ENCODE peak calls at places on chromosomes 4 and X, in seven cellular contexts. One of them, this sample, is unnamed.

GRCh38 chrX:39815621-39816020 is 282.1 kb downstream of the BCOR start:
- DNase-seq in right lobe of liver: no peak
- DNase-seq in body of pancreas: no peak
- DNase-seq in HCT116: no peak
- DNase-seq in CD8-positive, alpha-beta memory T cell: no peak
- DNase-seq in brain microvascular endothelial cell: no peak
- DNase-seq in aorta: no peak
- DNase-seq in this sample: no peak

GRCh38 chrX:110417128-110417527 is 58.5 kb downstream of the RTL9 start:
- DNase-seq in right lobe of liver: no peak
- DNase-seq in body of pancreas: no peak
- DNase-seq in HCT116: no peak
- DNase-seq in CD8-positive, alpha-beta memory T cell: no peak
- DNase-seq in brain microvascular endothelial cell: no peak
- DNase-seq in aorta: no peak
- DNase-seq in this sample: no peak

GRCh38 chr4:7886250-7886973 is 53.2 kb downstream of the AFAP1 start:
- DNase-seq in right lobe of liver: no peak
- DNase-seq in body of pancreas: no peak
- DNase-seq in HCT116: no peak
- DNase-seq in CD8-positive, alpha-beta memory T cell: no peak
- DNase-seq in brain microvascular endothelial cell: no peak
- DNase-seq in aorta: no peak
- DNase-seq in this sample: no peak

GRCh38 chrX:75118296-75118695 is 37.8 kb downstream of the ABCB7 start:
- DNase-seq in right lobe of liver: no peak
- DNase-seq in body of pancreas: no peak
- DNase-seq in HCT116: no peak
- DNase-seq in CD8-positive, alpha-beta memory T cell: no peak
- DNase-seq in brain microvascular endothelial cell: no peak
- DNase-seq in aorta: no peak
- DNase-seq in this sample: no peak

GRCh38 chrX:70970482-70970999 is 39.6 kb upstream of the SLC7A3 start:
- DNase-seq in right lobe of liver: no peak
- DNase-seq in body of pancreas: no peak
- DNase-seq in HCT116: no peak
- DNase-seq in CD8-positive, alpha-beta memory T cell: no peak
- DNase-seq in brain microvascular endothelial cell: no peak
- DNase-seq in aorta: no peak
- DNase-seq in this sample: no peak

GRCh38 chr4:24824720-24825119 is 29.3 kb downstream of the SOD3 start:
- DNase-seq in right lobe of liver: no peak
- DNase-seq in body of pancreas: no peak
- DNase-seq in HCT116: no peak
- DNase-seq in CD8-positive, alpha-beta memory T cell: no peak
- DNase-seq in brain microvascular endothelial cell: no peak
- DNase-seq in aorta: no peak
- DNase-seq in this sample: no peak

GRCh38 chr4:147617841-147618421 is 734 bp downstream of the TMEM184C start:
- DNase-seq in right lobe of liver: no peak
- DNase-seq in body of pancreas: no peak
- DNase-seq in HCT116: no peak
- DNase-seq in CD8-positive, alpha-beta memory T cell: no peak
- DNase-seq in brain microvascular endothelial cell: no peak
- DNase-seq in aorta: no peak
- DNase-seq in this sample: no peak

GRCh38 chr4:153332936-153333335 is 11.6 kb upstream of the MND1 start:
- DNase-seq in right lobe of liver: no peak
- DNase-seq in body of pancreas: no peak
- DNase-seq in HCT116: no peak
- DNase-seq in CD8-positive, alpha-beta memory T cell: no peak
- DNase-seq in brain microvascular endothelial cell: no peak
- DNase-seq in aorta: no peak
- DNase-seq in this sample: no peak

GRCh38 chr4:105992641-105993305 is 97.5 kb downstream of the NPNT start:
- DNase-seq in right lobe of liver: no peak
- DNase-seq in body of pancreas: no peak
- DNase-seq in HCT116: no peak
- DNase-seq in CD8-positive, alpha-beta memory T cell: no peak
- DNase-seq in brain microvascular endothelial cell: no peak
- DNase-seq in aorta: no peak
- DNase-seq in this sample: peak; percentile 81

GRCh38 chr4:181569553-181569952 is 673.6 kb upstream of the TENM3 start:
- DNase-seq in right lobe of liver: no peak
- DNase-seq in body of pancreas: no peak
- DNase-seq in HCT116: peak; percentile 19
- DNase-seq in CD8-positive, alpha-beta memory T cell: no peak
- DNase-seq in brain microvascular endothelial cell: peak; percentile 36
- DNase-seq in aorta: no peak
- DNase-seq in this sample: no peak

GRCh38 chr4:153467154-153467896 is 1.2 kb downstream of the TMEM131L start:
- DNase-seq in right lobe of liver: peak; percentile 97
- DNase-seq in body of pancreas: peak; percentile 90
- DNase-seq in HCT116: peak; percentile 39
- DNase-seq in CD8-positive, alpha-beta memory T cell: peak; percentile 65
- DNase-seq in brain microvascular endothelial cell: no peak
- DNase-seq in aorta: peak; percentile 66
- DNase-seq in this sample: no peak

GRCh38 chr4:159290321-159291030 is 187.6 kb downstream of the RAPGEF2 start:
- DNase-seq in right lobe of liver: no peak
- DNase-seq in body of pancreas: no peak
- DNase-seq in HCT116: no peak
- DNase-seq in CD8-positive, alpha-beta memory T cell: no peak
- DNase-seq in brain microvascular endothelial cell: peak; percentile 59
- DNase-seq in aorta: no peak
- DNase-seq in this sample: peak; percentile 35

GRCh38 chr4:29263011-29263410 is 1457.2 kb upstream of the PCDH7 start:
- DNase-seq in right lobe of liver: no peak
- DNase-seq in body of pancreas: no peak
- DNase-seq in HCT116: no peak
- DNase-seq in CD8-positive, alpha-beta memory T cell: no peak
- DNase-seq in brain microvascular endothelial cell: no peak
- DNase-seq in aorta: no peak
- DNase-seq in this sample: no peak

GRCh38 chrX:1554469-1555210 is 17.7 kb upstream of the P2RY8 start:
- DNase-seq in right lobe of liver: peak; percentile 30
- DNase-seq in body of pancreas: no peak
- DNase-seq in HCT116: no peak
- DNase-seq in CD8-positive, alpha-beta memory T cell: peak; percentile 78
- DNase-seq in brain microvascular endothelial cell: no peak
- DNase-seq in aorta: no peak
- DNase-seq in this sample: no peak

GRCh38 chr4:73275318-73275654 is 16.7 kb upstream of the ANKRD17 start:
- DNase-seq in right lobe of liver: peak; percentile 77
- DNase-seq in body of pancreas: no peak
- DNase-seq in HCT116: no peak
- DNase-seq in CD8-positive, alpha-beta memory T cell: no peak
- DNase-seq in brain microvascular endothelial cell: no peak
- DNase-seq in aorta: no peak
- DNase-seq in this sample: no peak

GRCh38 chrX:19904778-19905367 is 17.5 kb upstream of the SH3KBP1 start:
- DNase-seq in right lobe of liver: no peak
- DNase-seq in body of pancreas: peak; percentile 15
- DNase-seq in HCT116: peak; percentile 34
- DNase-seq in CD8-positive, alpha-beta memory T cell: no peak
- DNase-seq in brain microvascular endothelial cell: no peak
- DNase-seq in aorta: no peak
- DNase-seq in this sample: no peak

GRCh38 chrX:68462197-68462596 is 28.9 kb upstream of the OPHN1 start:
- DNase-seq in right lobe of liver: no peak
- DNase-seq in body of pancreas: no peak
- DNase-seq in HCT116: no peak
- DNase-seq in CD8-positive, alpha-beta memory T cell: no peak
- DNase-seq in brain microvascular endothelial cell: peak; percentile 9
- DNase-seq in aorta: no peak
- DNase-seq in this sample: no peak

GRCh38 chr4:142044271-142044670 is 407.9 kb downstream of the IL15 start:
- DNase-seq in right lobe of liver: no peak
- DNase-seq in body of pancreas: no peak
- DNase-seq in HCT116: no peak
- DNase-seq in CD8-positive, alpha-beta memory T cell: no peak
- DNase-seq in brain microvascular endothelial cell: peak; percentile 15
- DNase-seq in aorta: no peak
- DNase-seq in this sample: no peak

GRCh38 chr4:174575436-174575835 is 53.1 kb upstream of the HPGD start:
- DNase-seq in right lobe of liver: no peak
- DNase-seq in body of pancreas: no peak
- DNase-seq in HCT116: no peak
- DNase-seq in CD8-positive, alpha-beta memory T cell: no peak
- DNase-seq in brain microvascular endothelial cell: no peak
- DNase-seq in aorta: no peak
- DNase-seq in this sample: no peak

GRCh38 chrX:57651169-57651919 is 28.7 kb downstream of the NLRP2B start:
- DNase-seq in right lobe of liver: no peak
- DNase-seq in body of pancreas: no peak
- DNase-seq in HCT116: no peak
- DNase-seq in CD8-positive, alpha-beta memory T cell: no peak
- DNase-seq in brain microvascular endothelial cell: no peak
- DNase-seq in aorta: no peak
- DNase-seq in this sample: no peak

GRCh38 chrX:110341189-110342035 is 17.2 kb upstream of the RTL9 start:
- DNase-seq in right lobe of liver: no peak
- DNase-seq in body of pancreas: no peak
- DNase-seq in HCT116: peak; percentile 28
- DNase-seq in CD8-positive, alpha-beta memory T cell: no peak
- DNase-seq in brain microvascular endothelial cell: peak; percentile 79
- DNase-seq in aorta: no peak
- DNase-seq in this sample: peak; percentile 26

GRCh38 chrX:103356023-103356798 is at the start of gene TCEAL9:
- DNase-seq in right lobe of liver: peak; percentile 49
- DNase-seq in body of pancreas: peak; percentile 51
- DNase-seq in HCT116: peak; percentile 29
- DNase-seq in CD8-positive, alpha-beta memory T cell: no peak
- DNase-seq in brain microvascular endothelial cell: peak; percentile 65
- DNase-seq in aorta: peak; percentile 77
- DNase-seq in this sample: peak; percentile 16

GRCh38 chrX:140507982-140508305 is 3.1 kb upstream of the SOX3 start:
- DNase-seq in right lobe of liver: no peak
- DNase-seq in body of pancreas: no peak
- DNase-seq in HCT116: no peak
- DNase-seq in CD8-positive, alpha-beta memory T cell: no peak
- DNase-seq in brain microvascular endothelial cell: no peak
- DNase-seq in aorta: no peak
- DNase-seq in this sample: no peak

GRCh38 chr4:22485751-22486150 is 30.1 kb downstream of the ADGRA3 start:
- DNase-seq in right lobe of liver: no peak
- DNase-seq in body of pancreas: no peak
- DNase-seq in HCT116: no peak
- DNase-seq in CD8-positive, alpha-beta memory T cell: no peak
- DNase-seq in brain microvascular endothelial cell: peak; percentile 32
- DNase-seq in aorta: no peak
- DNase-seq in this sample: no peak

GRCh38 chrX:39814391-39814790 is 283.4 kb downstream of the BCOR start:
- DNase-seq in right lobe of liver: no peak
- DNase-seq in body of pancreas: no peak
- DNase-seq in HCT116: peak; percentile 15
- DNase-seq in CD8-positive, alpha-beta memory T cell: peak; percentile 62
- DNase-seq in brain microvascular endothelial cell: no peak
- DNase-seq in aorta: no peak
- DNase-seq in this sample: no peak

GRCh38 chr4:76058302-76058701 is 16.2 kb upstream of the ART3 start:
- DNase-seq in right lobe of liver: no peak
- DNase-seq in body of pancreas: no peak
- DNase-seq in HCT116: no peak
- DNase-seq in CD8-positive, alpha-beta memory T cell: no peak
- DNase-seq in brain microvascular endothelial cell: no peak
- DNase-seq in aorta: no peak
- DNase-seq in this sample: no peak

GRCh38 chr4:76055005-76055404 is 19.1 kb upstream of the CXCL11 start:
- DNase-seq in right lobe of liver: no peak
- DNase-seq in body of pancreas: no peak
- DNase-seq in HCT116: no peak
- DNase-seq in CD8-positive, alpha-beta memory T cell: no peak
- DNase-seq in brain microvascular endothelial cell: no peak
- DNase-seq in aorta: no peak
- DNase-seq in this sample: no peak

GRCh38 chr4:76053730-76054129 is 17.9 kb upstream of the CXCL11 start:
- DNase-seq in right lobe of liver: no peak
- DNase-seq in body of pancreas: no peak
- DNase-seq in HCT116: no peak
- DNase-seq in CD8-positive, alpha-beta memory T cell: no peak
- DNase-seq in brain microvascular endothelial cell: no peak
- DNase-seq in aorta: no peak
- DNase-seq in this sample: no peak

GRCh38 chr4:76058888-76059426 is 15.6 kb upstream of the ART3 start:
- DNase-seq in right lobe of liver: no peak
- DNase-seq in body of pancreas: no peak
- DNase-seq in HCT116: no peak
- DNase-seq in CD8-positive, alpha-beta memory T cell: no peak
- DNase-seq in brain microvascular endothelial cell: no peak
- DNase-seq in aorta: no peak
- DNase-seq in this sample: no peak

DNA sequence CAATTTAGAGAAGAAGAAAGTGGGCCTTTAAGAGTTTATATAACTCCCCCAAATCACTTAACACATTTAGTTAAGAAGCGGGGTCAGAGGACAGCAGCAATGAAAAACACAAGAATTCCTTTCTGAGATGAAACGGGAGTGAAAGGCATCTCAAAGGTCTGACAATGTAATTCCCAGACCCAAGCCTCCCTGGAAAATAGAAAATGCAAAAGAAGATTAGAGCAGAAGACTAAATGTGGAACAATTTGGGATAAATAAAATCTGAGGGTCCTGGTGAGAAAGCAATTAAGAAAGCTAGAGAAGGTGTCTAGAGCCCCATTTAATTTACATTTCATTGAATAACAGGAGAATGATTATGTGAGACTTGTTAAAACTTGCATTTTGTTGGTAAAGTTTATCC is 19.1 kb upstream of the ART3 start:
- DNase-seq in right lobe of liver: no peak
- DNase-seq in body of pancreas: no peak
- DNase-seq in HCT116: no peak
- DNase-seq in CD8-positive, alpha-beta memory T cell: no peak
- DNase-seq in brain microvascular endothelial cell: no peak
- DNase-seq in aorta: no peak
- DNase-seq in this sample: no peak
- H3K27me3 ChIP-seq in right lobe of liver: no peaks in the 10 kb centered on the region
- H3K27me3 ChIP-seq in body of pancreas: no peaks in the 10 kb centered on the region
- H3K27me3 ChIP-seq in HCT116: peaks cover 19% of the 10 kb centered on the region
- H3K27me3 ChIP-seq in CD8-positive, alpha-beta memory T cell: no peaks in the 10 kb centered on the region
- H3K27me3 ChIP-seq in brain microvascular endothelial cell: peaks cover 34% of the 10 kb centered on the region
- H3K27me3 ChIP-seq in aorta: no peaks in the 10 kb centered on the region
- H3K27me3 ChIP-seq in this sample: peaks cover 2% of the 10 kb centered on the region

GRCh38 chrX:25005034-25005381 is 10.8 kb downstream of the ARX start:
- DNase-seq in right lobe of liver: no peak
- DNase-seq in body of pancreas: no peak
- DNase-seq in HCT116: no peak
- DNase-seq in CD8-positive, alpha-beta memory T cell: no peak
- DNase-seq in brain microvascular endothelial cell: no peak
- DNase-seq in aorta: no peak
- DNase-seq in this sample: no peak
- H3K4me3 ChIP-seq in right lobe of liver: no peak overlapping the region
- H3K4me3 ChIP-seq in body of pancreas: no peak overlapping the region
- H3K4me3 ChIP-seq in HCT116: no peak overlapping the region
- H3K4me3 ChIP-seq in CD8-positive, alpha-beta memory T cell: no peak overlapping the region
- H3K4me3 ChIP-seq in brain microvascular endothelial cell: no peak overlapping the region
- H3K4me3 ChIP-seq in aorta: no peak overlapping the region
- H3K4me3 ChIP-seq in this sample: no peak overlapping the region

GRCh38 chr4:122326908-122327307 is 51.9 kb upstream of the ADAD1 start:
- DNase-seq in right lobe of liver: no peak
- DNase-seq in body of pancreas: no peak
- DNase-seq in HCT116: no peak
- DNase-seq in CD8-positive, alpha-beta memory T cell: no peak
- DNase-seq in brain microvascular endothelial cell: no peak
- DNase-seq in aorta: no peak
- DNase-seq in this sample: no peak
- H3K36me3 ChIP-seq in right lobe of liver: peaks cover 13% of the 10 kb centered on the region
- H3K36me3 ChIP-seq in body of pancreas: peaks cover 13% of the 10 kb centered on the region
- H3K36me3 ChIP-seq in HCT116: no peaks in the 10 kb centered on the region
- H3K36me3 ChIP-seq in CD8-positive, alpha-beta memory T cell: peaks cover 5% of the 10 kb centered on the region
- H3K36me3 ChIP-seq in brain microvascular endothelial cell: no peaks in the 10 kb centered on the region
- H3K36me3 ChIP-seq in aorta: peaks cover 2% of the 10 kb centered on the region
- H3K36me3 ChIP-seq in this sample: no peaks in the 10 kb centered on the region

GRCh38 chrX:124455966-124456365 is 109.6 kb downstream of the SH2D1A start:
- DNase-seq in right lobe of liver: no peak
- DNase-seq in body of pancreas: no peak
- DNase-seq in HCT116: no peak
- DNase-seq in CD8-positive, alpha-beta memory T cell: no peak
- DNase-seq in brain microvascular endothelial cell: no peak
- DNase-seq in aorta: no peak
- DNase-seq in this sample: no peak
- H3K27me3 ChIP-seq in right lobe of liver: no peaks in the 10 kb centered on the region
- H3K27me3 ChIP-seq in body of pancreas: no peaks in the 10 kb centered on the region
- H3K27me3 ChIP-seq in HCT116: no peaks in the 10 kb centered on the region
- H3K27me3 ChIP-seq in CD8-positive, alpha-beta memory T cell: no peaks in the 10 kb centered on the region
- H3K27me3 ChIP-seq in brain microvascular endothelial cell: no peaks in the 10 kb centered on the region
- H3K27me3 ChIP-seq in aorta: no peaks in the 10 kb centered on the region
- H3K27me3 ChIP-seq in this sample: no peaks in the 10 kb centered on the region